ENCODE peak calls at places on chromosomes 13 and 19, in six cellular contexts. One of them, this sample, is unnamed.

GRCh38 chr13:37648604-37649003 is 50.0 kb upstream of the POSTN start:
- DNase-seq in right lobe of liver: no peak
- DNase-seq in esophagus squamous epithelium: no peak
- DNase-seq in upper lobe of left lung: no peak
- DNase-seq in vagina: no peak
- DNase-seq in transverse colon: no peak
- DNase-seq in this sample: no peak

GRCh38 chr13:20131057-20131832 is 29.6 kb downstream of the GJA3 start:
- DNase-seq in right lobe of liver: peak
- DNase-seq in esophagus squamous epithelium: no peak
- DNase-seq in upper lobe of left lung: no peak
- DNase-seq in vagina: peak
- DNase-seq in transverse colon: no peak
- DNase-seq in this sample: peak

GRCh38 chr13:73731564-73731963 is 402.6 kb downstream of the KLF12 start:
- DNase-seq in right lobe of liver: no peak
- DNase-seq in esophagus squamous epithelium: no peak
- DNase-seq in upper lobe of left lung: no peak
- DNase-seq in vagina: no peak
- DNase-seq in transverse colon: no peak
- DNase-seq in this sample: no peak

GRCh38 chr19:44582581-44583265 is 30.6 kb upstream of the IGSF23 start:
- DNase-seq in right lobe of liver: peak
- DNase-seq in esophagus squamous epithelium: no peak
- DNase-seq in upper lobe of left lung: peak
- DNase-seq in vagina: no peak
- DNase-seq in transverse colon: peak
- DNase-seq in this sample: no peak

GRCh38 chr13:20435616-20436368 is 89.9 kb downstream of the CRYL1 start:
- DNase-seq in right lobe of liver: no peak
- DNase-seq in esophagus squamous epithelium: no peak
- DNase-seq in upper lobe of left lung: no peak
- DNase-seq in vagina: no peak
- DNase-seq in transverse colon: no peak
- DNase-seq in this sample: no peak

GRCh38 chr13:107456431-107456830 is 758.9 kb downstream of the LIG4 start:
- DNase-seq in right lobe of liver: no peak
- DNase-seq in esophagus squamous epithelium: no peak
- DNase-seq in upper lobe of left lung: no peak
- DNase-seq in vagina: no peak
- DNase-seq in transverse colon: no peak
- DNase-seq in this sample: no peak

GRCh38 chr13:32228330-32229041 is 86.7 kb downstream of the ZAR1L start:
- DNase-seq in right lobe of liver: no peak
- DNase-seq in esophagus squamous epithelium: no peak
- DNase-seq in upper lobe of left lung: no peak
- DNase-seq in vagina: no peak
- DNase-seq in transverse colon: no peak
- DNase-seq in this sample: no peak

GRCh38 chr13:28049215-28049614 is 51.2 kb downstream of the FLT3 start:
- DNase-seq in right lobe of liver: no peak
- DNase-seq in esophagus squamous epithelium: no peak
- DNase-seq in upper lobe of left lung: no peak
- DNase-seq in vagina: no peak
- DNase-seq in transverse colon: no peak
- DNase-seq in this sample: no peak

GRCh38 chr13:111954681-111955411 is 112.1 kb upstream of the SOX1 start:
- DNase-seq in right lobe of liver: no peak
- DNase-seq in esophagus squamous epithelium: no peak
- DNase-seq in upper lobe of left lung: no peak
- DNase-seq in vagina: peak
- DNase-seq in transverse colon: no peak
- DNase-seq in this sample: no peak

GRCh38 chr19:10219678-10220077 is 11.5 kb downstream of the S1PR2 start:
- DNase-seq in right lobe of liver: no peak
- DNase-seq in esophagus squamous epithelium: no peak
- DNase-seq in upper lobe of left lung: no peak
- DNase-seq in vagina: no peak
- DNase-seq in transverse colon: no peak
- DNase-seq in this sample: no peak

GRCh38 chr19:38712161-38712748 is 32.0 kb downstream of the CAPN12 start:
- DNase-seq in right lobe of liver: no peak
- DNase-seq in esophagus squamous epithelium: no peak
- DNase-seq in upper lobe of left lung: no peak
- DNase-seq in vagina: no peak
- DNase-seq in transverse colon: no peak
- DNase-seq in this sample: no peak

GRCh38 chr13:42990147-42990990 is 1.7 kb downstream of the EPSTI1 start:
- DNase-seq in right lobe of liver: no peak
- DNase-seq in esophagus squamous epithelium: no peak
- DNase-seq in upper lobe of left lung: no peak
- DNase-seq in vagina: no peak
- DNase-seq in transverse colon: no peak
- DNase-seq in this sample: no peak

GRCh38 chr13:21749410-21749809 is 78.5 kb downstream of the FGF9 start:
- DNase-seq in right lobe of liver: no peak
- DNase-seq in esophagus squamous epithelium: no peak
- DNase-seq in upper lobe of left lung: no peak
- DNase-seq in vagina: no peak
- DNase-seq in transverse colon: no peak
- DNase-seq in this sample: no peak

GRCh38 chr13:23679214-23679613 is 109.0 kb downstream of the TNFRSF19 start:
- DNase-seq in right lobe of liver: no peak
- DNase-seq in esophagus squamous epithelium: no peak
- DNase-seq in upper lobe of left lung: no peak
- DNase-seq in vagina: no peak
- DNase-seq in transverse colon: no peak
- DNase-seq in this sample: no peak

GRCh38 chr13:107712145-107712544 is 503.2 kb downstream of the LIG4 start:
- DNase-seq in right lobe of liver: no peak
- DNase-seq in esophagus squamous epithelium: no peak
- DNase-seq in upper lobe of left lung: no peak
- DNase-seq in vagina: no peak
- DNase-seq in transverse colon: no peak
- DNase-seq in this sample: no peak

GRCh38 chr19:15454371-15454800 is 4.6 kb upstream of the WIZ start:
- DNase-seq in right lobe of liver: no peak
- DNase-seq in esophagus squamous epithelium: no peak
- DNase-seq in upper lobe of left lung: no peak
- DNase-seq in vagina: no peak
- DNase-seq in transverse colon: no peak
- DNase-seq in this sample: no peak

GRCh38 chr13:62551588-62551987 is 1135.9 kb upstream of the PCDH20 start:
- DNase-seq in right lobe of liver: no peak
- DNase-seq in esophagus squamous epithelium: no peak
- DNase-seq in upper lobe of left lung: no peak
- DNase-seq in vagina: no peak
- DNase-seq in transverse colon: no peak
- DNase-seq in this sample: no peak

GRCh38 chr13:110536006-110536693 is 25.4 kb downstream of the RAB20 start:
- DNase-seq in right lobe of liver: peak
- DNase-seq in esophagus squamous epithelium: no peak
- DNase-seq in upper lobe of left lung: peak
- DNase-seq in vagina: no peak
- DNase-seq in transverse colon: no peak
- DNase-seq in this sample: peak

GRCh38 chr13:22735381-22735995 is 445.3 kb upstream of the SGCG start:
- DNase-seq in right lobe of liver: no peak
- DNase-seq in esophagus squamous epithelium: no peak
- DNase-seq in upper lobe of left lung: no peak
- DNase-seq in vagina: no peak
- DNase-seq in transverse colon: no peak
- DNase-seq in this sample: no peak

GRCh38 chr13:51419015-51419636 is 33.7 kb downstream of the INTS6 start:
- DNase-seq in right lobe of liver: no peak
- DNase-seq in esophagus squamous epithelium: no peak
- DNase-seq in upper lobe of left lung: no peak
- DNase-seq in vagina: no peak
- DNase-seq in transverse colon: no peak
- DNase-seq in this sample: no peak

DNA sequence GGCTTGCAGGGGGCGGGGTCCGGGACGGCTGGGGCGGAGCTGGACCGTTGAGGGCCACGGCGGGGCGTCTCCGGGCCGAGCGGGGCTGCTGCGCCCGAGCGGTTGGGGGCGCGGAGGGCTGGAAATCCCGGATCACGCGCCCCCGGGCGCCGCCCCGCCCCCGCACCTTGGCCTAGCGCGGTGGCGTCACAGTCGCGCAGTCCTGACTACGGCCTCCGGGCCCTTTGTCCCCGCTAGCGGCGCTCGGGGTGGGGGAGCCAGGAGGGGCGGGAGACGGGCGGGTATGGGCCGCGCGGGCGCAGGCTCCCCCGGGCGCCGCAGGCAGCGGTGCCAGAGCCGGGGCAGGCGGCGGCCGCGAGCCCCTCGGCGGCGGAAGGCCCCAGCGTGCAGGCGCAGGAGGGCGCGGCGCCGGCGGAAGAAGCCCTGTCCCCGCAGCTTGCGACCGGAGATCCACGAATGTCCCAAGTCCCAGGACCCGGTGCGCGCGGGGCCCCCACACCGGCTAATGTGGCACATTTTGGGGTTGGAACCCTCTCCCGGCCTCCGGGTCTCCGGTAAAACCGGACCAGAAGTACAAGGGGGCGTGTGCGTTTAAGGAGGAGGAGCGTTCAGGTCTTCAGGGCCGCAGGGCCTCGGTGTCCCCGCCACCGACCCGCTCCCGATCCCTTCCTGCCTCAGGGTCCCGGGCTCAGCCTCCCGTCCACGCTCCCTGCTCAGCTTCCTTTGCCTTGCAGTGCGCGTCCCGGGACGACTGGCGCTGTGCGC is 840 bp downstream of the GPX4 start:
- DNase-seq in right lobe of liver: peak
- DNase-seq in esophagus squamous epithelium: no peak
- DNase-seq in upper lobe of left lung: peak
- DNase-seq in vagina: no peak
- DNase-seq in transverse colon: peak
- DNase-seq in this sample: peak
- TF ChIP-seq POLR2A in right lobe of liver: peak
- TF ChIP-seq POLR2A in esophagus squamous epithelium: no peak
- TF ChIP-seq POLR2A in upper lobe of left lung: no peak
- TF ChIP-seq POLR2A in vagina: peak
- TF ChIP-seq POLR2A in transverse colon: no peak
- TF ChIP-seq POLR2A in this sample: no peak

GRCh38 chr19:51097166-51097736 is 11.0 kb downstream of the CTU1 start:
- DNase-seq in right lobe of liver: peak
- DNase-seq in esophagus squamous epithelium: no peak
- DNase-seq in upper lobe of left lung: peak
- DNase-seq in vagina: no peak
- DNase-seq in transverse colon: peak
- DNase-seq in this sample: no peak

GRCh38 chr19:51093510-51094345 is 11.0 kb upstream of the KLK14 start:
- DNase-seq in right lobe of liver: no peak
- DNase-seq in esophagus squamous epithelium: no peak
- DNase-seq in upper lobe of left lung: no peak
- DNase-seq in vagina: no peak
- DNase-seq in transverse colon: no peak
- DNase-seq in this sample: no peak

GRCh38 chr19:51096473-51097165 is 11.6 kb downstream of the CTU1 start:
- DNase-seq in right lobe of liver: no peak
- DNase-seq in esophagus squamous epithelium: no peak
- DNase-seq in upper lobe of left lung: no peak
- DNase-seq in vagina: no peak
- DNase-seq in transverse colon: no peak
- DNase-seq in this sample: no peak

GRCh38 chr19:51093066-51093465 is 10.4 kb upstream of the KLK14 start:
- DNase-seq in right lobe of liver: no peak
- DNase-seq in esophagus squamous epithelium: no peak
- DNase-seq in upper lobe of left lung: no peak
- DNase-seq in vagina: no peak
- DNase-seq in transverse colon: no peak
- DNase-seq in this sample: no peak

DNA sequence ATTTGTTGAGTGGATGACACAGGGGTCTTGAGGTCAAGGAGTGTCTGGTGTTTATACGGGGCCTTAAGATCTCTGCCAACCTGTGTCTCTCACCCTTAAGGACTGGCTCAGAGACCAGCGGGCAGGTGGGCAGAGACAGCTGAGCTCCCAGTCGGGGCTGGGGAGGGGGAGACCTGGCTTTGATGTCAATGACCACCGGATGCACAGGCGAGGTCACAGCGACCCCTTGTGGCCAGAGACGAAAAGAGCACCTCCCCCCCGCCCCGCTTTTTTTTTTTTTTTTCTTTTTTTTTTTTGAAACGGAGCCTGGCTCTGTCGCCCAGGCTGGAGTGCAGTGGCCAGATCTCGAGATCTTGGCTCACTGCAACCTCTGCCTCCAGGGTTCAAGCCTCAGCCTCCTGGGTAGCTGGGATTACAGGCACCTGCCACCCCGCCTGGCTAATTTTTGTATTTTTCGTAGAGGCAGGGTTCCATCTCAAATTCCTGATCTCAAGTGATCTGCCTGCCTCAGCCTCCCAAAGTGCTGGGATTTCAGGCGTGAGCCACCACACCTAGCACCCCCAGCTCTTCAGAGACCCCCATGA is 12.1 kb upstream of the KLK14 start:
- DNase-seq in right lobe of liver: no peak
- DNase-seq in esophagus squamous epithelium: no peak
- DNase-seq in upper lobe of left lung: peak
- DNase-seq in vagina: no peak
- DNase-seq in transverse colon: no peak
- DNase-seq in this sample: no peak
- H3K4me3 ChIP-seq in right lobe of liver: no peak
- H3K4me3 ChIP-seq in esophagus squamous epithelium: no peak
- H3K4me3 ChIP-seq in upper lobe of left lung: no peak
- H3K4me3 ChIP-seq in vagina: no peak
- H3K4me3 ChIP-seq in transverse colon: no peak
- H3K4me3 ChIP-seq in this sample: no peak

DNA sequence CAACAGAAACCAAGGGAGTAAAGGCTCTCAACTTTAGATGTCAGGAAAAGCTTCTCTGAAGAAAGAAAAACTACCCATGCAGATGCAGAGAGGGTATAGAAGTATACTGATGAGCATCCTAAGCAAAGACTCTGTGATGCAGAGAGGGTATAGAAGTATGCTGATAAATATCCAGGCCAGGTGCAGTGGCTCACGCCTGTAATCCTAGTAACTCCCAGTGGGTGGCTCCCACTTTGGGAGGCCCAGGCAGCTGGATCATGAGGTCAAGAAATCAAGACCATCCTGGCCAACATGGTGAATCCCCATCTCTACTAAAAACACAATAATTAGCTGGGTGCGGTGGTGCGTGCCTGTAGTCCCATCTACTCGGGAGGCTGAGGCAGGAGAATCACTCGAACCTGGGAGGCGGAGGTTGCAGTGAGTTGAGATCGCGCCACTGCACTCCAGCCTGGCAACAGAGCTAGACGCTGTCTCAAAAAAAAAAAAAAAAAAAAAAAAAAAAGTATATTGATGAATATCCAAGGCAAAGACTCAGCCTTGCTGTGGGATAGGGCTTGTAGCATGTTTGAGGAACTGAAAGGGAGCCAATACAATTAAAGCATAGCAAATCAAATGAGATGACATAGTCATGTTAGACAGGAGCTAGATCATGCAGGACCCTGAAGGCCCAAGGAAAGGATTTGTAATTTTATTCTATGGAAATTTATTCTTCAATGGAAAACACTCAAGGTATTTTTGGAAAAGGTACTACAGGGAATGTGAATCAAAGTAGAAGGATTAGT is 14.9 kb downstream of the UBL3 start:
- DNase-seq in right lobe of liver: no peak
- DNase-seq in esophagus squamous epithelium: no peak
- DNase-seq in upper lobe of left lung: no peak
- DNase-seq in vagina: no peak
- DNase-seq in transverse colon: no peak
- DNase-seq in this sample: no peak
- TF ChIP-seq CTCF in right lobe of liver: no peak
- TF ChIP-seq CTCF in esophagus squamous epithelium: no peak
- TF ChIP-seq CTCF in upper lobe of left lung: no peak
- TF ChIP-seq CTCF in vagina: no peak
- TF ChIP-seq CTCF in transverse colon: no peak
- TF ChIP-seq CTCF in this sample: no peak

GRCh38 chr19:5990289-5990797 is 12.4 kb upstream of the RANBP3 start:
- DNase-seq in right lobe of liver: no peak
- DNase-seq in esophagus squamous epithelium: no peak
- DNase-seq in upper lobe of left lung: no peak
- DNase-seq in vagina: no peak
- DNase-seq in transverse colon: no peak
- DNase-seq in this sample: no peak
- TF ChIP-seq POLR2A in right lobe of liver: no peak
- TF ChIP-seq POLR2A in esophagus squamous epithelium: no peak
- TF ChIP-seq POLR2A in upper lobe of left lung: no peak
- TF ChIP-seq POLR2A in vagina: no peak
- TF ChIP-seq POLR2A in transverse colon: no peak
- TF ChIP-seq POLR2A in this sample: no peak

This sample was measured in lower leg skin.